ENCODE peak calls at places on chromosome 17, in four cellular contexts. One of them, this sample, is unnamed. For H3K4me1, the result is how much of the 10 kb centered on the place peaks cover.

GRCh38 chr17:15951368-15952047 is 6.6 kb downstream of the ADORA2B start:
- DNase-seq in GM23248: no peak
- DNase-seq in K562: no peak
- DNase-seq in trophoblast cell: no peak
- DNase-seq in this sample: no peak

GRCh38 chr17:14006249-14006942 is 62.9 kb upstream of the COX10 start:
- DNase-seq in trophoblast cell: no peak
- DNase-seq in K562: no peak
- DNase-seq in GM23248: no peak
- DNase-seq in this sample: no peak

GRCh38 chr17:38883592-38884526 is 14.0 kb downstream of the LASP1 start:
- DNase-seq in GM23248: peak
- DNase-seq in K562: no peak
- DNase-seq in trophoblast cell: no peak
- DNase-seq in this sample: no peak

GRCh38 chr17:14552311-14552710 is 251.4 kb downstream of the HS3ST3B1 start:
- DNase-seq in trophoblast cell: no peak
- DNase-seq in GM23248: peak
- DNase-seq in K562: no peak
- DNase-seq in this sample: no peak

GRCh38 chr17:3982113-3982512 is 17.9 kb upstream of the ATP2A3 start:
- DNase-seq in K562: no peak
- DNase-seq in GM23248: no peak
- DNase-seq in trophoblast cell: no peak
- DNase-seq in this sample: no peak

GRCh38 chr17:60230358-60230757 is 80.6 kb downstream of the CA4 start:
- DNase-seq in K562: no peak
- DNase-seq in GM23248: peak
- DNase-seq in trophoblast cell: peak
- DNase-seq in this sample: no peak

GRCh38 chr17:77312786-77313599 is 172.2 kb downstream of the SEC14L1 start:
- DNase-seq in trophoblast cell: no peak
- DNase-seq in K562: no peak
- DNase-seq in GM23248: peak
- DNase-seq in this sample: no peak

GRCh38 chr17:50267074-50267841 is 7.0 kb upstream of the TMEM92 start:
- DNase-seq in K562: no peak
- DNase-seq in GM23248: peak
- DNase-seq in trophoblast cell: no peak
- DNase-seq in this sample: no peak

GRCh38 chr17:48569676-48570324 is 8.3 kb downstream of the HOXB4 start:
- DNase-seq in trophoblast cell: no peak
- DNase-seq in GM23248: no peak
- DNase-seq in K562: no peak
- DNase-seq in this sample: no peak

GRCh38 chr17:20852541-20853370 is 190.1 kb downstream of the USP22 start:
- DNase-seq in trophoblast cell: peak
- DNase-seq in K562: peak
- DNase-seq in GM23248: peak
- DNase-seq in this sample: no peak

GRCh38 chr17:38428643-38429371 is 543 bp downstream of the ARHGAP23 start:
- DNase-seq in trophoblast cell: peak
- DNase-seq in K562: no peak
- DNase-seq in GM23248: peak
- DNase-seq in this sample: no peak

GRCh38 chr17:30950669-30951399 is 20.0 kb upstream of the RNF135 start:
- DNase-seq in trophoblast cell: no peak
- DNase-seq in GM23248: peak
- DNase-seq in K562: no peak
- DNase-seq in this sample: no peak

GRCh38 chr17:47315451-47316266 is 8.1 kb upstream of the EFCAB13 start:
- DNase-seq in trophoblast cell: peak
- DNase-seq in K562: peak
- DNase-seq in GM23248: peak
- DNase-seq in this sample: peak

GRCh38 chr17:35568561-35568960 is 7.9 kb upstream of the SLFN14 start:
- DNase-seq in K562: peak
- DNase-seq in GM23248: peak
- DNase-seq in trophoblast cell: peak
- DNase-seq in this sample: no peak

GRCh38 chr17:27446569-27447301 is 9.5 kb upstream of the KSR1 start:
- DNase-seq in GM23248: peak
- DNase-seq in K562: peak
- DNase-seq in trophoblast cell: peak
- DNase-seq in this sample: no peak

GRCh38 chr17:27443491-27443890 is 12.8 kb upstream of the KSR1 start:
- DNase-seq in K562: no peak
- DNase-seq in trophoblast cell: no peak
- DNase-seq in GM23248: no peak
- DNase-seq in this sample: no peak

GRCh38 chr17:27439342-27439741 is 16.9 kb upstream of the KSR1 start:
- DNase-seq in trophoblast cell: no peak
- DNase-seq in GM23248: no peak
- DNase-seq in K562: no peak
- DNase-seq in this sample: no peak

GRCh38 chr17:27445971-27446370 is 10.3 kb upstream of the KSR1 start:
- DNase-seq in trophoblast cell: no peak
- DNase-seq in GM23248: no peak
- DNase-seq in K562: no peak
- DNase-seq in this sample: no peak

DNA sequence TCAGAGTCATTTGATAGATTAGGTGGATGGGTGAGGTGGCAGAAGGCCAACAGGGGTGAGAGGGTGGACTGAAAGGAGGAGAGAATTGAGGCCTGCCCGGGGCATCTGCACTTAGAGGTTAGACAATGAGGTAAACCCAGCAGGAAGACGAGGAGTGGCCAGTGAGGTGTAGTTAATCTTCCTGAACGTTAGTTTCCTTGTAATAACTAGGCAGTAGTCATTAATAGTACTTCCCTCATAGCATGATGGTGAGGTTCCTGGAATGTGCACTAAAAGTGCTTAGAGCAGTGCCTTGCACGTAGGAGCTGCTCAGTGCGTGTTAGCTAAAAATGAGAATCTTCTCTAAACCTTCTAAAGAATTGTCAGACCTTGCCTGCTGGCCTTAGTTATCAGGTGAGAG is 13.5 kb upstream of the KSR1 start:
- DNase-seq in GM23248: no peak
- DNase-seq in trophoblast cell: no peak
- DNase-seq in K562: no peak
- DNase-seq in this sample: no peak
- H2AFZ ChIP-seq in GM23248: no peak
- H2AFZ ChIP-seq in trophoblast cell: no peak
- H2AFZ ChIP-seq in K562: no peak
- H2AFZ ChIP-seq in this sample: no peak

GRCh38 chr17:79479876-79480275 is 131.0 kb downstream of the RBFOX3 start:
- DNase-seq in K562: no peak
- DNase-seq in trophoblast cell: no peak
- DNase-seq in GM23248: no peak
- DNase-seq in this sample: no peak
- H3K4me1 ChIP-seq in K562: under half
- H3K4me1 ChIP-seq in trophoblast cell: under half
- H3K4me1 ChIP-seq in GM23248: under half
- H3K4me1 ChIP-seq in this sample: under half

DNA sequence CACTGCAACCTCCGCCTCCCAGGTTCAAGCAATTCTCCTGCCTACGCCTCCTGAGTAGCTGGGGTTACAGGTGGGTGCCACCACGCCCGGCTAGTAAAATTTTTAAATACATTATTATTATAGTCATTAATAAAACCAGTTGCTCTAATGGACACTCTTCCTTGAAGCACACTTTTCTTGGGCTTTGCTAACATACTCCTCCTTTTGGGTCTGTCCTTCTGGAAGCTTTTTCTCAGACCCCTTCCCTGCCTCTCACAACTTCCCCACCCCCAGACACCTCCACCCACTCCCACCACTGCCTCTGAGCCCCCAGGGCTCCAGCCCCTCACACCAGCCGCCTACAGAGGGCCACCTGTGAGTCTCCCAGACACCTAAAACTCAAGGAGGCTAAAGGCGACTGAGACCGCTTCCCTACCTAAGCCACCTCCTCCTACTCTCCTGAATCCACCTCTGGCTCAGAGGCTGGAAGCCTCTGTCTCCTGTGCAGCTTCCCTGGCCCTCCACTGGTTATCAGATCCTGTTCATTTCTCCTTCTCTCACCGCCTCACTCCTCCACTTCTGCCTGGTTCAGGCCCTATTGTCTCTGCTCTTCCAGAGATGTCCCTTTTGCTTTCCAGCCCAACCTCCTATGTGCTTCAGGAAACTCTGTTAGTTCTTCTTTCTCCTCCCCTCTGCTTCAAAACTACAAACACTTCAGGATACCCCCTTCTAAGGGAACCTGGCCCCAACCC is 2.1 kb upstream of the CUEDC1 start:
- DNase-seq in trophoblast cell: no peak
- DNase-seq in K562: no peak
- DNase-seq in GM23248: no peak
- DNase-seq in this sample: no peak
- H2AFZ ChIP-seq in trophoblast cell: no peak
- H2AFZ ChIP-seq in K562: no peak
- H2AFZ ChIP-seq in GM23248: no peak
- H2AFZ ChIP-seq in this sample: no peak

GRCh38 chr17:67466251-67466650 is 89.2 kb downstream of the PITPNC1 start:
- DNase-seq in trophoblast cell: no peak
- DNase-seq in K562: no peak
- DNase-seq in GM23248: no peak
- DNase-seq in this sample: no peak
- H3K4me1 ChIP-seq in trophoblast cell: under half
- H3K4me1 ChIP-seq in K562: under half
- H3K4me1 ChIP-seq in GM23248: under half
- H3K4me1 ChIP-seq in this sample: under half

DNA sequence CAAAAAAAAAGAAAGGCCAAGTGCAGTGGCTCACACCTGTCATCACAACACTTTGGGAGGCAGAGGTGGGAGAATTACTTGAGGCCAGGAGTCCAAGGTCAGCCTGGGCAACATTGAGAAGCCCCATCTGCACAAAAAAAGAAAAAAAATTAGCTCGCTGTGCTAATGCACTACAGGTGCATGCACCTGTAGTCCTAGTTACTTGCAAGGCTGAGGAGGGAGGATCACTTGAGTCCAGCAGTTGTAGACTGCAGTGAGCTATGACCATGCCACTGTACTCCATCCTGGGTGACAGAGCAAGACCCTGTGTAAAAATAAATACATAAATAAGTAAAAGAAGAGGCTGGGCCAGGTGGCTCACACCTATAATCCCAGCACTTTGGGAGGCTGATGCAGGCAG is 39.7 kb downstream of the DCAKD start:
- DNase-seq in trophoblast cell: no peak
- DNase-seq in GM23248: no peak
- DNase-seq in K562: no peak
- DNase-seq in this sample: no peak
- H2AFZ ChIP-seq in trophoblast cell: no peak
- H2AFZ ChIP-seq in GM23248: no peak
- H2AFZ ChIP-seq in K562: no peak
- H2AFZ ChIP-seq in this sample: no peak

GRCh38 chr17:1377334-1377733 is 22.7 kb downstream of the YWHAE start:
- DNase-seq in GM23248: no peak
- DNase-seq in K562: no peak
- DNase-seq in trophoblast cell: no peak
- DNase-seq in this sample: no peak
- H3K4me1 ChIP-seq in GM23248: half or more
- H3K4me1 ChIP-seq in K562: under half
- H3K4me1 ChIP-seq in trophoblast cell: under half
- H3K4me1 ChIP-seq in this sample: half or more

DNA sequence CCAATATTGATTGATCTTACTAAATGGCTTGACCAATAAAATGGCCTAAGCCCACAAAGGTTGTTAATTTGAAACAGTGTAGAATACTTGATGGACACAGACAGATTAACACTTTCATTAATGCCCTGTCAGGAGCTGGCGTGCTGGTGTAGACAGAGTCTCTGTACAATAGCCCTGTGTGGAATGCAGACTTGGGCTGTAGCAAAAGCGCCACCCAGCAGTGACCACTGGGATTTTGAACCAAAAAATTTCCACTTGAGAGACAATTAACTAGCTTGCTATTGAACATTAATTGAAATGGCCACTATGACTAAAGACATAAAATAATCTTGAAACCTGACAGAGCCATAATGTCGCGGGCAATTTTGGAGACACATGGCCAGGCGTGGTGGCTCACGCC is 19.7 kb upstream of the GUCY2D start:
- DNase-seq in K562: peak
- DNase-seq in GM23248: peak
- DNase-seq in trophoblast cell: no peak
- DNase-seq in this sample: peak
- H2AFZ ChIP-seq in K562: no peak
- H2AFZ ChIP-seq in GM23248: peak
- H2AFZ ChIP-seq in trophoblast cell: no peak
- H2AFZ ChIP-seq in this sample: no peak

DNA sequence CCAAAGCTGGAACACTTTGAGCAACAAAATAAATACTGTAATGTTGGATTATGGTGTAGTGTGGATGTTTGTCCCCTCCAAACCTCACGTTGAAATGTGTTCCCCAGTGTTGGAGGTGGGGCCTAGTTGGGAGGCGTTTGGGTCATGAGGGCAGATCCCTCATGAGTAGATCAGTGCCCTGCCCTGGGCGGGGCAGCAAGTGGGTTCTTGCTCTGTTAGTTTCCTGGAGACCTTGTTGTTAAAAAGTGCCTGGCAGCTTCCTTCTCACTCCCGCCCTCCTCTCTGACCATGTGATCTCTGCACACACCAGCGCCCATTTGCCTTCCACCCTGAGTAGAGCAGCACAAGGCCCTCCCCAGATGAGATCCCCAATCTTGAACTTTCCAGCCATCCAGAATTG is 67.6 kb downstream of the MPRIP start:
- DNase-seq in K562: no peak
- DNase-seq in GM23248: no peak
- DNase-seq in trophoblast cell: no peak
- DNase-seq in this sample: no peak
- H3K4me1 ChIP-seq in K562: under half
- H3K4me1 ChIP-seq in GM23248: under half
- H3K4me1 ChIP-seq in trophoblast cell: under half
- H3K4me1 ChIP-seq in this sample: under half

GRCh38 chr17:82492647-82493516 is 26.6 kb upstream of the FOXK2 start:
- DNase-seq in trophoblast cell: no peak
- DNase-seq in K562: no peak
- DNase-seq in GM23248: peak
- DNase-seq in this sample: no peak
- H2AFZ ChIP-seq in trophoblast cell: no peak
- H2AFZ ChIP-seq in K562: no peak
- H2AFZ ChIP-seq in GM23248: no peak
- H2AFZ ChIP-seq in this sample: no peak

DNA sequence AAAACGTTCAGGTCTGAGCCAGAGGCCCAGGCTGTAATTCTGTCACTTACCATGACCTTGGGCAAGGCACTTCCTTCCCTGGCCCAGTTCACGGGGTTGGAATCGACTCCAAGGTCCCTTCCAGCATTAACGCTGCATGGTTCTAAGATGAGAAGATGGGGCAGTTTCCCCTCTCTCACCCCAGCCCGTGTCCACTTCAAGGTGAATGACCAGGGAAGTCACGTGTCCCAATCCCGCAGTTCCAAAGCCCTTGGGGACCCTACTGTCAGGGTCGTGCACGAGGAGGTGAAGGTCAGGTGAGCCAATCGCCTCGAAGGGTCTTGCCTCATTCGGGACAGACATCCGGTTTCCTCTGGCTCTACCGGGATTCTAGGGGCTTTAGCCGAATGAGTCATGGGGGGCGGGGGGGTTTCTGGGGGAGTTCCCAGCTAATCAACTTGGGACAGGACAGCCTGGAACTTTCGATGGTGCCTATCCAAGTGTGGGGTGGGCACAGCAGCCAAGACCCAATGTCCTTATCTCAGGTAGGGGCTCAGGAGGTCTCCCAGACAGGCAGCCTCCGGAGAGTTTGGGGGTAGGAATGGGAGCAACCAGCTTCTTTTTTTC is 762 bp upstream of the CSF3 start:
- DNase-seq in GM23248: no peak
- DNase-seq in K562: no peak
- DNase-seq in trophoblast cell: no peak
- DNase-seq in this sample: no peak
- H3K4me1 ChIP-seq in GM23248: under half
- H3K4me1 ChIP-seq in K562: half or more
- H3K4me1 ChIP-seq in trophoblast cell: under half
- H3K4me1 ChIP-seq in this sample: under half

This sample was measured in Karpas-422.